ENCODE peak calls at places on chromosomes 4 and X, in seven cellular contexts. One of them, this sample, is unnamed.

GRCh38 chr4:3721186-3721585 is 45.0 kb upstream of the ADRA2C start:
- DNase-seq in AG10803: no peak
- DNase-seq in AG04450: no peak
- DNase-seq in neural progenitor cell: no peak
- DNase-seq in pancreas: peak; percentile 5
- DNase-seq in body of pancreas: no peak
- DNase-seq in psoas muscle: no peak
- DNase-seq in this sample: no peak

GRCh38 chr4:99652596-99653436 is 4.8 kb downstream of the C4orf54 start:
- DNase-seq in neural progenitor cell: no peak
- DNase-seq in AG04450: no peak
- DNase-seq in psoas muscle: no peak
- DNase-seq in body of pancreas: no peak
- DNase-seq in AG10803: no peak
- DNase-seq in pancreas: peak; percentile 25
- DNase-seq in this sample: no peak

GRCh38 chr4:38241541-38241940 is 281.3 kb downstream of the PTTG2 start:
- DNase-seq in pancreas: no peak
- DNase-seq in AG10803: no peak
- DNase-seq in psoas muscle: no peak
- DNase-seq in AG04450: no peak
- DNase-seq in neural progenitor cell: no peak
- DNase-seq in body of pancreas: no peak
- DNase-seq in this sample: no peak

GRCh38 chrX:147912093-147912801 is 528 bp downstream of the FMR1 start:
- DNase-seq in AG04450: no peak
- DNase-seq in neural progenitor cell: peak; percentile 53
- DNase-seq in AG10803: peak; percentile 38
- DNase-seq in psoas muscle: peak; percentile 16
- DNase-seq in pancreas: no peak
- DNase-seq in body of pancreas: peak; percentile 35
- DNase-seq in this sample: peak; percentile 68

GRCh38 chr4:7166981-7167700 is 25.2 kb upstream of the SORCS2 start:
- DNase-seq in pancreas: no peak
- DNase-seq in body of pancreas: no peak
- DNase-seq in neural progenitor cell: no peak
- DNase-seq in AG10803: no peak
- DNase-seq in AG04450: no peak
- DNase-seq in psoas muscle: no peak
- DNase-seq in this sample: peak; percentile 51

GRCh38 chrX:154458954-154459829 is 1.1 kb downstream of the PLXNA3 start:
- DNase-seq in neural progenitor cell: peak; percentile 35
- DNase-seq in AG10803: no peak
- DNase-seq in pancreas: peak; percentile 54
- DNase-seq in psoas muscle: no peak
- DNase-seq in AG04450: no peak
- DNase-seq in body of pancreas: peak; percentile 54
- DNase-seq in this sample: no peak

GRCh38 chrX:134693644-134694043 is 35.4 kb upstream of the PLAC1 start:
- DNase-seq in body of pancreas: no peak
- DNase-seq in psoas muscle: no peak
- DNase-seq in AG10803: no peak
- DNase-seq in neural progenitor cell: no peak
- DNase-seq in AG04450: no peak
- DNase-seq in pancreas: no peak
- DNase-seq in this sample: no peak

GRCh38 chr4:76198411-76199237 is 15.0 kb downstream of the SCARB2 start:
- DNase-seq in AG10803: peak; percentile 83
- DNase-seq in neural progenitor cell: peak; percentile 52
- DNase-seq in psoas muscle: no peak
- DNase-seq in pancreas: peak; percentile 49
- DNase-seq in AG04450: peak; percentile 72
- DNase-seq in body of pancreas: peak; percentile 68
- DNase-seq in this sample: no peak

DNA sequence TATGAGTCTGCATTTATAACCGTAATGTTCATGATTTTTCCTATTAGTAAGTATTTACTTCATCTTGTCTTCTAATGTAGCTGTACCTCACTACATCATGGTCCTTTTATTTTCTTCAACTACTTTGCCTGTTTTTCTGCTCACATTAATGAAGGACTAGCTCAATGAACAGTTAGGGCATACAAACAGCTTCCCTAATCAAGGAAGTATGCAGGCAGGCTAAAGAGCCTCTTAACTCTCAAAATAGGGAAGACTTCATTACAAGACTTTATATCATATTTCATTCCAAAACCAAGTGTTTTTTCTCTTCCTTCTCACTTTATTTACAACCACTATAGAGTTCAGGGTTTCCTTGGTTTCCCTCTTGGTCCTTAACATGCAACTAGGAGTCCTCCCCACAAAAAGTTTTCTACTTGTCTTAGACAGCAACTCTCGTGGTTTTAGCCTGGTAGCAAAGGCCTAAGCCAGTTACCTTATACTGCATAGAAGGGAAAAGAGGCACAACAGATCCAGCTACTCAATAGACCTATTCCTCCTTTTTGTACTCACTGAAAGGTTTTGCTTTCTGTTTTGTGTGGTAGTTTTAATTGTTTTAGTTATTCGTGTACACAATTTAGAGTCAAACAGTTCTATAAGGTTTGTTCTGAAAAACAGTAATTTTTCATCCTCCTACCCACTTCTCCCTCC is 40.8 kb downstream of the SMIM14 start:
- DNase-seq in AG04450: no peak
- DNase-seq in neural progenitor cell: no peak
- DNase-seq in pancreas: no peak
- DNase-seq in AG10803: no peak
- DNase-seq in psoas muscle: no peak
- DNase-seq in body of pancreas: no peak
- DNase-seq in this sample: no peak
- H3K4me3 ChIP-seq in AG04450: no peak overlapping the region
- H3K4me3 ChIP-seq in neural progenitor cell: no peak overlapping the region
- H3K4me3 ChIP-seq in pancreas: no peak overlapping the region
- H3K4me3 ChIP-seq in AG10803: no peak overlapping the region
- H3K4me3 ChIP-seq in psoas muscle: no peak overlapping the region
- H3K4me3 ChIP-seq in body of pancreas: no peak overlapping the region
- H3K4me3 ChIP-seq in this sample: no peak overlapping the region

GRCh38 chr4:148109216-148109615 is 333.0 kb downstream of the NR3C2 start:
- DNase-seq in AG10803: no peak
- DNase-seq in neural progenitor cell: no peak
- DNase-seq in AG04450: no peak
- DNase-seq in body of pancreas: no peak
- DNase-seq in pancreas: no peak
- DNase-seq in psoas muscle: no peak
- DNase-seq in this sample: no peak

GRCh38 chr4:148103647-148104355 is 338.4 kb downstream of the NR3C2 start:
- DNase-seq in psoas muscle: no peak
- DNase-seq in pancreas: no peak
- DNase-seq in body of pancreas: no peak
- DNase-seq in neural progenitor cell: no peak
- DNase-seq in AG10803: no peak
- DNase-seq in AG04450: no peak
- DNase-seq in this sample: no peak

GRCh38 chr4:148112231-148112982 is 329.8 kb downstream of the NR3C2 start:
- DNase-seq in body of pancreas: no peak
- DNase-seq in psoas muscle: no peak
- DNase-seq in neural progenitor cell: no peak
- DNase-seq in AG04450: no peak
- DNase-seq in AG10803: peak; percentile 67
- DNase-seq in pancreas: no peak
- DNase-seq in this sample: no peak

GRCh38 chr4:148110169-148110568 is 332.0 kb downstream of the NR3C2 start:
- DNase-seq in pancreas: no peak
- DNase-seq in psoas muscle: no peak
- DNase-seq in body of pancreas: no peak
- DNase-seq in AG10803: no peak
- DNase-seq in neural progenitor cell: no peak
- DNase-seq in AG04450: no peak
- DNase-seq in this sample: no peak

DNA sequence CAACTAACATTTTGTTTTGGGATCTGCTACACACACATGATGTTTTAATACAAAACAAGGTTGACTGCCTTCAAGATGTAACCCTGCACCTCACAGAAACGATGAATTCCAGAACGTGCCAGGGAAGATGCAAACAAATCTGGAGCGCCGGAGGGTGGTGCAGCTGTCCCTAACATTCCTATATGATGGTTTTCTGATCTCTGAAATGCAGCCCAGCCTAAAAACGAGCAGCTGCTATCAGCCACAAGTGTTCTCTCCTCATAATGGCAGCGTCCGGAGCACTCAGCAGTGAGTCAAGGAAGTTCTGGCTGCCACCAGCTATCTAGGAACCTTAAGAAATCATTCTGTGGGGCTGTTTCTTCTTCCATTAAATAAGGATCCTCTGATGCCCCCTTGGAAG is 333.4 kb downstream of the NR3C2 start:
- DNase-seq in neural progenitor cell: no peak
- DNase-seq in body of pancreas: no peak
- DNase-seq in pancreas: no peak
- DNase-seq in psoas muscle: no peak
- DNase-seq in AG04450: no peak
- DNase-seq in AG10803: no peak
- DNase-seq in this sample: no peak
- TF ChIP-seq CTCF in neural progenitor cell: no peak
- TF ChIP-seq CTCF in body of pancreas: no peak
- TF ChIP-seq CTCF in pancreas: no peak
- TF ChIP-seq CTCF in psoas muscle: no peak
- TF ChIP-seq CTCF in AG04450: no peak
- TF ChIP-seq CTCF in AG10803: no peak
- TF ChIP-seq CTCF in this sample: no peak

DNA sequence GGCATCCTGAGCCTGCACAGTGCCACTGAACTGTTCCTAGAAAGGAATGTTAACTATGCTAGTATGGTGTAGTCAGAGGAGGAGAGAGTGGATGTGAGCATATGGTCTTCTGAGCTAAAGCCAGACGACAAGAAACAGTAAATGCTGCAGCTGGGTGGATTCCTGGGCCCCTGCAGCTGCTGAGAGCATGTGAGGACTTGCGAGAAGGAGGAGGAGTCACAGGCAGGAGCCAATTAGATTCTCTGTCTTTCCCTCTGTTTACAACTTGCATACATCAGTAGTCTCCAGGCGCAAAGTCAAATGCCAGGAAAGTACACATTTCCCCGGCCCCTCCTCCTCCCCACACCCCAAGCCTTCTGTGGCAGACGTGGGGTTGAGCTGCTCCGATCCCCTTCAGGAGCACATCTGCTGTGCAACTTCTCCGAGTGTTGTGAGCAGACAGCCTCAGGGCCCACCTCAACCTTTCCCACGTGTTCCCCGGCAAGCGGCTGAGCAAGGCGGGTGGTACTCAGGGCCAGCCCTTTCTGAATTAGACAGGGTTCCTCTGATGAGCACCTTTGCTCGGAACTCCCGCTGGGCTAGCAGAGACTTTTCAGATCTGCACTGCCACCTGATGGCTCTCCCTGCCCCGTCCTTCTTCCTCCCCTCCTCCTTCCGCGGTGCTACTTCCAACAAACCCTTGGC is 108.7 kb upstream of the ATP6AP2 start:
- DNase-seq in AG04450: peak; percentile 76
- DNase-seq in neural progenitor cell: peak; percentile 48
- DNase-seq in psoas muscle: no peak
- DNase-seq in pancreas: peak; percentile 45
- DNase-seq in body of pancreas: peak; percentile 45
- DNase-seq in AG10803: peak; percentile 89
- DNase-seq in this sample: peak; percentile 60
- H3K4me3 ChIP-seq in AG04450: peak overlapping the region; percentile 31
- H3K4me3 ChIP-seq in neural progenitor cell: no peak overlapping the region
- H3K4me3 ChIP-seq in psoas muscle: no peak overlapping the region
- H3K4me3 ChIP-seq in pancreas: no peak overlapping the region
- H3K4me3 ChIP-seq in body of pancreas: no peak overlapping the region
- H3K4me3 ChIP-seq in AG10803: peak overlapping the region; percentile 9
- H3K4me3 ChIP-seq in this sample: peak overlapping the region; percentile 10

GRCh38 chrX:143648705-143649104 is 12.8 kb upstream of the SLITRK4 start:
- DNase-seq in AG04450: no peak
- DNase-seq in neural progenitor cell: peak; percentile 38
- DNase-seq in psoas muscle: no peak
- DNase-seq in body of pancreas: peak; percentile 10
- DNase-seq in pancreas: no peak
- DNase-seq in AG10803: no peak
- DNase-seq in this sample: no peak
- TF ChIP-seq CTCF in AG04450: no peak
- TF ChIP-seq CTCF in neural progenitor cell: peak; percentile 49
- TF ChIP-seq CTCF in psoas muscle: no peak
- TF ChIP-seq CTCF in body of pancreas: no peak
- TF ChIP-seq CTCF in pancreas: no peak
- TF ChIP-seq CTCF in AG10803: no peak
- TF ChIP-seq CTCF in this sample: peak; percentile 9

GRCh38 chrX:817759-818158 is 187.2 kb downstream of the SHOX start:
- DNase-seq in AG10803: no peak
- DNase-seq in neural progenitor cell: no peak
- DNase-seq in psoas muscle: no peak
- DNase-seq in body of pancreas: no peak
- DNase-seq in pancreas: no peak
- DNase-seq in AG04450: no peak
- DNase-seq in this sample: no peak

GRCh38 chrX:826448-826847 is 195.9 kb downstream of the SHOX start:
- DNase-seq in pancreas: no peak
- DNase-seq in AG10803: no peak
- DNase-seq in psoas muscle: no peak
- DNase-seq in neural progenitor cell: no peak
- DNase-seq in body of pancreas: no peak
- DNase-seq in AG04450: no peak
- DNase-seq in this sample: no peak

GRCh38 chrX:826026-826425 is 195.4 kb downstream of the SHOX start:
- DNase-seq in AG10803: peak; percentile 89
- DNase-seq in neural progenitor cell: no peak
- DNase-seq in pancreas: no peak
- DNase-seq in body of pancreas: no peak
- DNase-seq in AG04450: no peak
- DNase-seq in psoas muscle: no peak
- DNase-seq in this sample: no peak

GRCh38 chrX:819684-820083 is 189.1 kb downstream of the SHOX start:
- DNase-seq in neural progenitor cell: no peak
- DNase-seq in AG10803: no peak
- DNase-seq in AG04450: no peak
- DNase-seq in psoas muscle: no peak
- DNase-seq in body of pancreas: no peak
- DNase-seq in pancreas: no peak
- DNase-seq in this sample: no peak

DNA sequence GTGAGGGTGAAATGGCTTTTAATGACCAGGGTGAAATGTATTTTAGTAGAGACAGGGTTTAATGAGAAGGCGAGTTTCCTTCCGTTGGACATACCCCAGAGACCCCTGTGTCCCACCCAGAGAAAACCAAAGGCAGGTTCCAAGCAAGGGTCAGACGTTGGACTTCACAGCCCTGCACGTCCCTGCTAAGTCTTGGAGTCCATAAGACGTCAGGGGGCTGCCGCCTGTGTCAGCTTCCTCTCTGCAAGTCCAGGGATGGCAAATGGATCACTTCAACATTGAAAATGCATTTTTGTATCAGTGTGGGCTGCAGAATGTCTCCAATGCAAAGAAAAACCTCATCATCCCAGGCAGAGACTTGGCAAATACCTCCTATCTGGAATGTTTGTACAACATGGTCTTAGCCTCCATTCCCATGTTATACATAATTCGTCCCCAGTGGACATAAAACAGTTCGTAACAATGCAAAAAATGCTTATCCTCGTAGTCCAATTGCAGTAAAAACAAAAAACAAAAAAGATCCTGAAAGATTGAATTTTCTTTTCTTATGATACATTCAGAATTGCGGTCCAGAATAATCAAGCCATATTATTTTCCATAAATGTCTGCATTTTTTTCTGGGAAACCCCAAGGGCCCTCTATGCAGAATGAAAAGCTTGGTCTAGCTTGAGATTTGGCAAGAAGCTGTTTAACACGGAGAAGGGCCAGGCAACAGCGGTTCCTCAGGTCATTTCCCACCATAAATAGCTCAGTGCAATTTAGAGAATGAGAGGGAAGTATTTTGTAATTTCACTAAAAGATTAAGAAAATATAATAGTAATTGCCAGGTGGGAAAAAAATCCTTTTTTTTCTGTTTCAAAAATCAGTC is 191.0 kb downstream of the SHOX start:
- DNase-seq in AG10803: no peak
- DNase-seq in neural progenitor cell: no peak
- DNase-seq in psoas muscle: no peak
- DNase-seq in body of pancreas: no peak
- DNase-seq in AG04450: no peak
- DNase-seq in pancreas: no peak
- DNase-seq in this sample: no peak
- H3K4me3 ChIP-seq in AG10803: no peak overlapping the region
- H3K4me3 ChIP-seq in neural progenitor cell: no peak overlapping the region
- H3K4me3 ChIP-seq in psoas muscle: no peak overlapping the region
- H3K4me3 ChIP-seq in body of pancreas: no peak overlapping the region
- H3K4me3 ChIP-seq in AG04450: no peak overlapping the region
- H3K4me3 ChIP-seq in pancreas: no peak overlapping the region
- H3K4me3 ChIP-seq in this sample: no peak overlapping the region